ENCODE peak calls at places on chromosomes 3 and 15, in five cellular contexts. S, B, Y, Z and L are unnamed samples.

GRCh38 chr3:41224120-41224806 is 25.0 kb downstream of the CTNNB1 start:
- DNase-seq in S (peak), B (no peak), Y (no peak), Z (peak), L (no peak)

GRCh38 chr15:95319242-95319641 is 1011.3 kb upstream of the NR2F2 start:
- DNase-seq in S (no peak), B (no peak), Y (no peak), Z (no peak), L (no peak)

GRCh38 chr15:42193383-42193782 is 14.7 kb downstream of the VPS39 start:
- DNase-seq in S (no peak), B (no peak), Y (no peak), Z (no peak), L (no peak)

GRCh38 chr3:78804251-78805037 is 963.4 kb downstream of the ROBO1 start:
- DNase-seq in S (peak), B (no peak), Y (no peak), Z (peak), L (no peak)

GRCh38 chr15:39944711-39945110 is 10.8 kb downstream of the EIF2AK4 start:
- DNase-seq in S (no peak), B (no peak), Y (no peak), Z (peak), L (no peak)

GRCh38 chr3:190541008-190541407 is 27.1 kb downstream of the IL1RAP start:
- DNase-seq in S (no peak), B (no peak), Y (no peak), Z (no peak), L (no peak)

GRCh38 chr3:149494022-149494758 is 19.7 kb downstream of the TM4SF4 start:
- DNase-seq in S (no peak), B (peak), Y (peak), Z (peak), L (peak)

GRCh38 chr3:143209715-143210059 is 90.1 kb downstream of the CHST2 start:
- DNase-seq in S (no peak), B (no peak), Y (no peak), Z (no peak), L (no peak)

GRCh38 chr3:195084746-195085145 is 186.2 kb downstream of the XXYLT1 start:
- DNase-seq in S (no peak), B (no peak), Y (no peak), Z (no peak), L (no peak)

GRCh38 chr3:22269827-22270226 is 518.8 kb upstream of the ZNF385D start:
- DNase-seq in S (no peak), B (no peak), Y (no peak), Z (peak), L (no peak)

GRCh38 chr15:69842851-69843250 is 254.9 kb downstream of the TLE3 start:
- DNase-seq in S (no peak), B (no peak), Y (no peak), Z (no peak), L (no peak)

GRCh38 chr15:60125334-60125733 is 121.2 kb downstream of the FOXB1 start:
- DNase-seq in S (no peak), B (no peak), Y (no peak), Z (no peak), L (no peak)

GRCh38 chr15:34039506-34040123 is 611 bp upstream of the AVEN start:
- DNase-seq in S (no peak), B (no peak), Y (no peak), Z (no peak), L (no peak)

GRCh38 chr15:43317566-43318184 is 12.7 kb downstream of the LCMT2 start:
- DNase-seq in S (no peak), B (no peak), Y (no peak), Z (no peak), L (no peak)

GRCh38 chr3:64122476-64122875 is 99.2 kb upstream of the PSMD6 start:
- DNase-seq in S (no peak), B (no peak), Y (no peak), Z (no peak), L (no peak)

GRCh38 chr3:8869613-8870012 is 93.7 kb downstream of the RAD18 start:
- DNase-seq in S (no peak), B (no peak), Y (no peak), Z (peak), L (no peak)

GRCh38 chr3:141405581-141405980 is 37.3 kb downstream of the ZBTB38 start:
- DNase-seq in S (no peak), B (no peak), Y (no peak), Z (no peak), L (no peak)

GRCh38 chr15:40232625-40233070 is 6.2 kb upstream of the PAK6 start:
- DNase-seq in S (no peak), B (no peak), Y (no peak), Z (peak), L (no peak)

GRCh38 chr3:12946661-12947316 is 105.4 kb upstream of the RPL32 start:
- DNase-seq in S (no peak), B (no peak), Y (no peak), Z (no peak), L (no peak)

GRCh38 chr3:44584646-44585501 is at the start of gene ZNF660:
- DNase-seq in S (peak), B (peak), Y (peak), Z (peak), L (peak)

GRCh38 chr3:85495602-85496001 is 536.8 kb downstream of the CADM2 start:
- DNase-seq in S (no peak), B (no peak), Y (no peak), Z (no peak), L (no peak)

GRCh38 chr15:54159044-54159443 is 180.8 kb downstream of the UNC13C start:
- DNase-seq in S (no peak), B (no peak), Y (no peak), Z (no peak), L (no peak)

GRCh38 chr3:182183716-182184430 is 472.1 kb downstream of the SOX2 start:
- DNase-seq in S (no peak), B (no peak), Y (no peak), Z (no peak), L (no peak)

GRCh38 chr15:75646112-75646943 is 1.4 kb upstream of the SNX33 start:
- DNase-seq in S (no peak), B (no peak), Y (no peak), Z (no peak), L (no peak)

GRCh38 chr15:37131639-37132038 is 31.3 kb upstream of the MEIS2 start:
- DNase-seq in S (no peak), B (no peak), Y (no peak), Z (peak), L (no peak)

GRCh38 chr3:176796371-176796770 is 400.9 kb downstream of the TBL1XR1 start:
- DNase-seq in S (no peak), B (no peak), Y (no peak), Z (peak), L (no peak)

GRCh38 chr15:94252223-94252766 is 20.9 kb downstream of the MCTP2 start:
- DNase-seq in S (no peak), B (no peak), Y (no peak), Z (no peak), L (no peak)

GRCh38 chr15:91864669-91865068 is 11.2 kb downstream of the SLCO3A1 start:
- DNase-seq in S (no peak), B (no peak), Y (no peak), Z (no peak), L (no peak)

GRCh38 chr3:70360985-70361384 is 48.5 kb upstream of the MDFIC2 start:
- DNase-seq in S (no peak), B (no peak), Y (no peak), Z (peak), L (no peak)

GRCh38 chr3:186930639-186931486 is 537 bp downstream of the ST6GAL1 start:
- DNase-seq in S (no peak), B (peak), Y (no peak), Z (peak), L (peak)

GRCh38 chr3:112327371-112327951 is 5.5 kb upstream of the CD200 start:
- DNase-seq in S (peak), B (no peak), Y (no peak), Z (peak), L (no peak)

GRCh38 chr15:40776537-40777141 is 6.9 kb downstream of the C15orf62 start:
- DNase-seq in S (no peak), B (no peak), Y (no peak), Z (peak), L (no peak)

GRCh38 chr3:49017646-49017977 is 768 bp downstream of the DALRD3 start:
- DNase-seq in S (no peak), B (peak), Y (no peak), Z (no peak), L (no peak)

DNA sequence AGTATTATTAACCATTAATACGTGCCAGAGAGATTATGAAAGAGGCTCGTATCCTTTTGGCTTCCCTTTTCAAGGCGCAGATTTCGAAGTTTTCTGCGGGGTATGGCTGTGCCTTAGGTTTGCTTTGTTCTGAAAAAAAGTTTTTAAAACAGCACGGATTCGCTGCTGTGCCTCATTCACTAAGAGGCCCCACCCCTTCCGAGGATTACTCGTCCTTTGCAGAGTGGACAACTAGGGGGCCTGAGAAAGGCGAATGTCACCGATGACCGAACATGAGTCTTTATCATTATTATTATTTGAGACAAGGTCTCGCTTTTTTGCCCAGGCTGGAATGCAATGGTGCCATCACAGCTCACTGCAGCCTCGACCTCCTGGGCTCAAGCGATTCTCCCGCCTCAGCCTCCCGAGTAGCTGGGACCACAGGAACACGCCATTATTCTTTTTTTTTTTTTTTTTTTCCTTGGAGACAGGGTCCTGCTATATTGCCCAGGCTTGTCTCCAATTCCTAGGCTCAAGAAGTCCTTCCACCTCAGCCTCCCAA is 684 bp upstream of the RPS27L start:
- DNase-seq in S (peak), B (peak), Y (peak), Z (peak), L (peak)
- TF ChIP-seq CTCF in S (peak), B (no peak), Y (no peak), Z (peak), L (peak)

DNA sequence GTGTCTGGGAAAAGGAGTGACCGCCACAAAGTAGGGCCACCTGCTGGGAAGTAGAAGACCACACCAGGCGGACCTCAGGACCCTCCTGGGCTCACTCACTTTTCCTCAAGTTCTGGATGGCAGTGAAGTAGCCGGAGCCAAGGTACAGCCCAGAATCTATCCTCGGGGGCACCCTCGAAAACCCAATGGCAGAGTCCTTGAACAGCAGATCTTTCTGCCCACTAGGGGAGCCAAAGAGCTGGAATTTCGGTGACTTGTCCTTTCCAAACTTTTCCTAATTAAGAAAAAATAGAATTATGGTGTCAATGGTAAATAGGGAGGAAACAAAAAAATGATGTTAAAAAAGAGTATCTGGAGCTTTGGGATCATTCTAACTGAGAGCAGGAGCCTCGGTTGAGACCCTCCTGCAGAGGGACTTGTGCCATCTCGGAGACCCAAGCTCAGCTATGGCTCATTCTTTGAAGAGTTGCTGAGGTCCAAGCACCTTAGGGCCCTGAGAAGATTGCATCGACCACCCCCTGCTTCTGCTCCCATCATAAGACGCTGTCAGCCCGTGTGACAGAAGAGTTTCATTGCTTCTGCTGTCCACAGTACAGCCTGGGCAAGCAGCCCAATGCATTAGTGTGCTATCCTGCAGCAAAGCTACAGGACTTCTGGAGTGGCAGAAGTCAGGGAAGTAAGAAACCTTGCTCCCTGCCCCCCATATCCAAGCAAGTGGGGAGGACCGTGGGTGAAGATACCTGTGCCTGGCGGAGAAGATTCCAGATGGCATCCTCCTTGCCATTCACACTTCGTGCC is 14.8 kb downstream of the LTF start:
- DNase-seq in S (no peak), B (no peak), Y (no peak), Z (peak), L (no peak)
- TF ChIP-seq CTCF in S (peak), B (peak), Y (peak), Z (peak), L (peak)

DNA sequence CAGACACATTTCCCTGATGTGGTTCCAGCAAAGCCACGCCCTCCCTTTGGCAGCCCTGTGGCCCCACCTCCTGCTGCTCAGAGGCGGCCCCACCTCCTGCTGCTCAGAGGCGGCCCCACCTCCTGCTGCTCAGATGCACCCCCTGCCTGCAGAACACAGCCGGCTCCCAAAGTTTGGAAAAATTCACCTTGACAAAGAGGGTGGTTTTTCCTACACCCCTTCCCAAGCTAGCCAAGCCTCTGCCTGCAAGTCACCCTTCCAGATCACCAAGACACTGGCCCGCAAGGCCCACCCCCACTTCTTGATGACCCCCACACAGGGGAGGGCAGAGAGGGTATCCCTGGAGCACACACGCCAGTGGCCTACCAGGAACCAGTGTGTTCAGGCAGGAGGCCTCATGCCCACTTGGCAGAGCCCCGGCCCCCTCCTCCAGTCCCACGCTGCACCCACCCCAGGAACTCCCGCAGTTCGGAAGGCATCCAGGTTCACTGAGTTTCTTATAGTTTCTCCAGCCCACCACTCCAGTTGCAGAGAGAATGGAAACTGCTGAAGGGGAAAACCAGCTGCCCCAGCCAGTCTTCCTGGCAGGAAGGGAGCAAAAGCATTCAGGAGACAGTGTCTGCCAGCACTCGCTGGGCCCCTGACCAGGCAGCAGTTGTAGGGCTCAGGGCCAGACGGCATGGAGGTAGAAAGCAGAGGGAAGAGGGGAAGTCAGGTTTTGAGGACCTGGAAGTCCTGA is 2.3 kb upstream of the HAPLN3 start:
- DNase-seq in S (peak), B (peak), Y (peak), Z (peak), L (peak)
- TF ChIP-seq CTCF in S (peak), B (peak), Y (no peak), Z (peak), L (peak)

DNA sequence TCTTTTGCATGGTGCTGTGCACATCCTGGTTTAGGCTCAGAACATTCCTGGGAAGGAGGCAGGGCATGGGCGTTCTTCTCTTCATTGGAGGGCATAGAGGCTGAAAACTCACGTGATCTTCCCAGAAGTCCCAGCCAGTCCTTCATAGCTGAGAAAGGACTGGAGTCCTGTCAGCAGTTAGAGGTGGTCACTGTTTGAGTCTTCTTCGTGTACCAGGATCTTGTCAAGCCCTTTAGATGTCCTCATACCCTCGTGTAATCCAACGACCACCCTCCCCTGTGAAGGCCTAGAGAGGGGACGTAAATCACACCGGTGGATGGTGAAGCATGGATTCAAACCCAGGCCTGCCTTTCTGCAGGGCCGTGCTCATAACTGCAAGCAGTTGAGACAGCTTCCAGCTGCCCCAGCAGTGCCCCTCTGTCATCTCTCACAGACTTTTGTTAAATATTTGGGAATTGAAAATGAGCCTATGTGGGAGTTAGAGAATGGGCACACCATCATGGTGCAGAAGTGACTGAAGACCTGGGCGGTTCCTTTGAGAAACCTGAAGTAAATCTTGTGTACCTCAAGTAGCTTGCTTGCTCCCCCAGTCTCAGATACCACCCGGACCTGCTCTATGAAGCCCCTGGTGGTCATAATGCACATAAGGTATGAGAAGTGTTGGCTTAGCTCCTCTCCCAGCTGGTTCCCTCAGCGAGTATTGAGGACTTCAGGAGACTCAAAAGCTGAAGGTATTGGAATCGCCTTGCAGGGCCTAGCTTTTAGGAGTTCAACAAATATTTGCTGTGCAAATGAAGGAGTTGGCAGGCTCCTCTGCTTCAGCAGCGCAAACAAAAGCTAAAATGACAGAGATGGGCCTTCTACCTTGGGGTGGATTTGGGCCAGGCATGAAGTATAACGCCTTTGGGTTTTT is 1.4 kb downstream of the CMTM8 start:
- DNase-seq in S (no peak), B (peak), Y (no peak), Z (peak), L (peak)
- TF ChIP-seq CTCF in S (peak), B (no peak), Y (peak), Z (peak), L (peak)

GRCh38 chr3:185717627-185718330 is 107.1 kb downstream of the IGF2BP2 start:
- DNase-seq in S (no peak), B (no peak), Y (no peak), Z (no peak), L (no peak)
- TF ChIP-seq CTCF in S (no peak), B (no peak), Y (no peak), Z (no peak), L (no peak)

DNA sequence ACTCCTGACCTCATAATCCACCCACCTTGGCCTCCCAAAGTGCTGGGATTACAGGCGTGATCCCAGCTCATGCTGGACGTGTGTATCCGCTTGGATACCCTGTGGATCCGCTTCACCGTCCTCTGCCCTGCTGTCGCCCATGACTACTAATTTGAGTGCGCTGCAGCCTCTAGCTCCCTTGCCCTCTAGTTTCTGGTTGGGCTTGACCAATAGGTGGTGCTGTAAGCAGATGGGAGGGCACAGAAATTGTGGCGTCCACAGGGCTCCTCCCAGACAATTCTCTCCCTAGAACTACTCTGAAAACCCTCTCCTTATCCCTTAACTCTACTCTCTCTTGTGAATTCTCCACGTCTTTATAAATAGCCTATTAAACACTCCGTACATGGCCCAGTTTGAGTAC is 36.2 kb downstream of the ZPLD1 start:
- DNase-seq in S (no peak), B (no peak), Y (no peak), Z (no peak), L (no peak)
- TF ChIP-seq CTCF in S (no peak), B (no peak), Y (no peak), Z (peak), L (peak)

GRCh38 chr15:84863480-84864428 is 20.7 kb upstream of the SLC28A1 start:
- DNase-seq in S (no peak), B (no peak), Y (no peak), Z (peak), L (no peak)
- TF ChIP-seq CTCF in S (peak), B (no peak), Y (no peak), Z (peak), L (no peak)

GRCh38 chr3:126959921-126960603 is 22.9 kb upstream of the PLXNA1 start:
- DNase-seq in S (peak), B (no peak), Y (no peak), Z (peak), L (no peak)

GRCh38 chr3:126959144-126959920 is 23.6 kb upstream of the PLXNA1 start:
- DNase-seq in S (no peak), B (no peak), Y (no peak), Z (no peak), L (no peak)

GRCh38 chr3:126961791-126962461 is 21.0 kb upstream of the PLXNA1 start:
- DNase-seq in S (peak), B (no peak), Y (no peak), Z (no peak), L (no peak)

GRCh38 chr3:126961191-126961790 is 21.6 kb upstream of the PLXNA1 start:
- DNase-seq in S (peak), B (peak), Y (no peak), Z (peak), L (no peak)

GRCh38 chr3:126960604-126960995 is 22.3 kb upstream of the PLXNA1 start:
- DNase-seq in S (no peak), B (no peak), Y (no peak), Z (no peak), L (no peak)
- TF ChIP-seq CTCF in S (no peak), B (no peak), Y (no peak), Z (no peak), L (no peak)